ENCODE peak calls at places on chromosome 11, in six cellular contexts. D, F, O, Y, V and H are unnamed samples. For H3K36me3, the result is how much of the 10 kb centered on the place peaks cover.

GRCh38 chr11:102187416-102188125 is 77.3 kb downstream of the YAP1 start:
- DNase-seq in O (no peak), Y (no peak), F (peak), D (no peak), V (no peak), H (no peak)

GRCh38 chr11:117978982-117979381 is 7.2 kb upstream of the IL10RA start:
- DNase-seq in F (no peak), Y (no peak), V (no peak), D (no peak), O (no peak), H (no peak)

GRCh38 chr11:125569913-125570621 is 790 bp downstream of the EI24 start:
- DNase-seq in V (no peak), D (peak), Y (no peak), F (peak), O (no peak), H (no peak)

GRCh38 chr11:134025086-134025437 is 43.8 kb upstream of the JAM3 start:
- DNase-seq in V (no peak), Y (no peak), D (no peak), F (no peak), O (no peak), H (no peak)

GRCh38 chr11:118171274-118172062 is 5.0 kb downstream of the SCN2B start:
- DNase-seq in Y (peak), V (peak), O (no peak), F (peak), D (peak), H (no peak)

GRCh38 chr11:96311120-96311568 is 31.9 kb downstream of the MAML2 start:
- DNase-seq in O (no peak), F (peak), D (peak), V (no peak), Y (no peak), H (no peak)

GRCh38 chr11:13691296-13691899 is 22.9 kb downstream of the FAR1 start:
- DNase-seq in V (no peak), D (no peak), Y (no peak), O (no peak), F (no peak), H (no peak)

GRCh38 chr11:9172394-9172793 is 81.0 kb upstream of the SCUBE2 start:
- DNase-seq in Y (no peak), F (no peak), O (no peak), V (no peak), D (no peak), H (no peak)

GRCh38 chr11:47413908-47414684 is 5.7 kb downstream of the SLC39A13 start:
- DNase-seq in V (peak), Y (no peak), D (no peak), O (no peak), F (peak), H (no peak)

GRCh38 chr11:84720706-84721402 is 906.3 kb downstream of the DLG2 start:
- DNase-seq in F (no peak), V (peak), O (no peak), D (peak), Y (peak), H (no peak)

GRCh38 chr11:120214581-120214980 is 3.7 kb downstream of the OAF start:
- DNase-seq in F (no peak), D (no peak), V (no peak), O (no peak), Y (no peak), H (no peak)

GRCh38 chr11:64990222-64990918 is 6.4 kb downstream of the BATF2 start:
- DNase-seq in V (no peak), F (no peak), Y (no peak), O (no peak), D (peak), H (no peak)

GRCh38 chr11:441418-442274 is at the start of gene ANO9:
- DNase-seq in F (no peak), O (no peak), Y (peak), D (peak), V (peak), H (peak)

GRCh38 chr11:9765320-9766101 is 101.6 kb downstream of the SWAP70 start:
- DNase-seq in V (no peak), O (no peak), F (peak), D (peak), Y (peak), H (no peak)

GRCh38 chr11:17352925-17353227 is 1.3 kb downstream of the NCR3LG1 start:
- DNase-seq in Y (peak), D (no peak), F (peak), O (no peak), V (peak), H (peak)

GRCh38 chr11:61840371-61840770 is 12.3 kb downstream of the FADS2 start:
- DNase-seq in O (no peak), D (no peak), V (no peak), F (no peak), Y (no peak), H (no peak)
- H3K36me3 ChIP-seq in O (under half), D (under half), V (under half), F (under half), Y (under half), H (under half)

GRCh38 chr11:93733474-93733873 is 7.8 kb downstream of the TAF1D start:
- DNase-seq in O (no peak), D (no peak), F (no peak), Y (no peak), V (no peak), H (no peak)

GRCh38 chr11:93737904-93738612 is 3.2 kb downstream of the TAF1D start:
- DNase-seq in D (no peak), O (no peak), Y (no peak), F (peak), V (no peak), H (no peak)

GRCh38 chr11:93734427-93735222 is 6.7 kb downstream of the TAF1D start:
- DNase-seq in F (no peak), D (no peak), V (no peak), O (no peak), Y (no peak), H (no peak)

GRCh38 chr11:93736129-93736528 is 5.2 kb downstream of the TAF1D start:
- DNase-seq in F (peak), O (no peak), Y (no peak), V (no peak), D (no peak), H (no peak)

GRCh38 chr11:93735627-93736026 is 5.7 kb downstream of the TAF1D start:
- DNase-seq in O (no peak), Y (no peak), V (no peak), D (no peak), F (no peak), H (no peak)
- H3K4me3 ChIP-seq in O (no peak), Y (peak), V (no peak), D (no peak), F (no peak), H (no peak)

GRCh38 chr11:79794484-79795393 is 353.9 kb upstream of the TENM4 start:
- DNase-seq in F (no peak), D (no peak), O (no peak), V (no peak), Y (no peak), H (no peak)
- H3K36me3 ChIP-seq in F (under half), D (under half), O (under half), V (under half), Y (under half), H (under half)

GRCh38 chr11:123798513-123799252 is 7.5 kb downstream of the OR6M1 start:
- DNase-seq in V (no peak), Y (no peak), F (no peak), O (no peak), D (no peak), H (no peak)
- H3K4me3 ChIP-seq in V (no peak), Y (no peak), F (no peak), O (no peak), D (no peak), H (no peak)

GRCh38 chr11:94868468-94868867 is 100.3 kb downstream of the AMOTL1 start:
- DNase-seq in D (no peak), F (no peak), O (no peak), V (no peak), Y (no peak), H (no peak)
- H3K36me3 ChIP-seq in D (under half), F (half or more), O (under half), V (half or more), Y (under half), H (under half)

GRCh38 chr11:57648791-57649735 is 649 bp downstream of the YPEL4 start:
- DNase-seq in D (peak), V (no peak), Y (peak), F (no peak), O (no peak), H (no peak)
- H3K4me3 ChIP-seq in D (no peak), V (peak), Y (peak), F (peak), O (peak), H (no peak)

GRCh38 chr11:66264893-66265292 is 3.5 kb upstream of the RAB1B start:
- DNase-seq in F (no peak), D (no peak), V (no peak), Y (peak), O (no peak), H (no peak)
- H3K36me3 ChIP-seq in F (under half), D (under half), V (under half), Y (under half), O (under half), H (under half)

DNA sequence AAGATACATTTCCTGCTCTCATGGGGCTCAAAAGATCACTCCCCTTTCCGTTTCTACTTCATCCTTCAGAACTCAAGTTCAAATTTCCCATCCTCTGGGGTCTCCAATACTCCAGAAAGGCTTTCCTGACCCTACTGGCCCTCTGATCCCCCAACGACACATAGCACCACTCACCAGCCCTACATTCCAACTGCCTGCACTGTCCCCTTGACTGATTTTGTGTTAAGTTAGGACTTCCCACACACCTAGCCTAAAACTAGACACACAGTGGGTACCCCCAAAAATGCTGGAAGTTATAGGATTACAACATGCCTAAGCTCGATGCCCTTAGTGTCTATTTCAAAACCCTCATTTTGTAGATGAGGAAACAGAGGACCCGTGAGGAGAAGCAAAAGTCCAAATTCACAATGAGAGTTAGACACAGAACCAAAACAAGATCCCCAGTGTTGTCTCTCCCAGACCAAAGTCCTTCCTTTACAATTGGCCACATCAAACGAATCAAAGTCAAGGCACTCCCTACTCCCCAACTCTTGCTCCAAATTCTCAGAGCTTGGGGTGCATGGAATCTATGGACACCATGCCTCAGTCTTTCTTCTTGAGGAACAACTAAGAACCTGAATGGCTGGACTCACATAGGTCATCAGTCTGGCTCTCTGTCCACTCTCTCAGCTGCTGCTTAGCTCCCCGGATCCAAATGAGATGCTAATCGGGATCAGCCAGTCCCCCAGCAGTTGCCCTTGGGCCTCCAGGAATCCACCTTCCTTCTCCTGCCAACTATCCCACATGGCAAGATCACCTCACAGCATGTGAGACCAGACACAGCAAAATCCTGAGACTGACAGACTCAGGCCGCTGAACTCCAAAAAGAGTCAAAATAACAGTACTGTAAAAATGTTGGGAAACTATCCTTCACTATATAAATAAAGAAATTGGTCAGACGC is 1.7 kb downstream of the CLPB start:
- DNase-seq in O (no peak), D (no peak), Y (no peak), V (no peak), F (no peak), H (no peak)
- H3K4me3 ChIP-seq in O (no peak), D (no peak), Y (no peak), V (no peak), F (no peak), H (no peak)

DNA sequence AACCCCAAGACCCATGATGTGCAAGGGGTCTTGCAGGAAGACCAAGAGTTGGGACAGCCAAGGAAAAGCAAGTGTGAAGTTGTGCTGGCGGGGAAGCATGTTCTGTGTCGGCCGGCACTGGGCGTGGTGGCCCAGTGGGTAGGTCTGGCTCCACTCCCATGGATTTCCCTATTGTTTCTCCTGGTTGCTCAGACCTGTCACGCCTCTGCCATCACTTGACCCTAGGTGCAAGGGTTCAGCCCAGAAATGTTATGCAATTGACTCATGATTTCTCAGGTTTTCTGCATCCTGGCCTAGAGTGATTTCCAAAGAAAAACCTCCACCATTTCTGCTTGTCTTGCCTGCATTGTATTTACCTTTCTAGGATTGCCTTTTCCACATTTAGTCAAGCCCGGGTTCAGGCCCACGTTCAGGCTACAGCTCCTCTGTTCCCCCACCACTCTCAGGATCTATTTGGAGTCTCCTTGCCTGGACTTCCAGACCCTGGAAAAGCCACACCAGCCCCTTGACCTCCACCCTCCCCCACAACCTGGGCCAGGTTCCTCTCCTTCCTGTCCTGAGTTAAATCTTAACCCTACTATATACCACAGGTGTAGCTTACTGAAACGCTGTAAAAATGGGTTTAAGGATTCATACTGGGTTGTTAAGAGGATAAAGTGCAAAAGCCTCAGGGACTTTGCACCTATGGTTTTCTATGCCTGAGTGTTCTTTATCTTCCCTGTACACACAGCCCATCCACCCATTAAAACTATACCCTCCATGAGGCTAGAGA is 17.5 kb upstream of the FOLR1 start:
- DNase-seq in O (no peak), D (no peak), F (no peak), Y (no peak), V (no peak), H (no peak)
- H3K36me3 ChIP-seq in O (under half), D (under half), F (under half), Y (under half), V (under half), H (under half)

DNA sequence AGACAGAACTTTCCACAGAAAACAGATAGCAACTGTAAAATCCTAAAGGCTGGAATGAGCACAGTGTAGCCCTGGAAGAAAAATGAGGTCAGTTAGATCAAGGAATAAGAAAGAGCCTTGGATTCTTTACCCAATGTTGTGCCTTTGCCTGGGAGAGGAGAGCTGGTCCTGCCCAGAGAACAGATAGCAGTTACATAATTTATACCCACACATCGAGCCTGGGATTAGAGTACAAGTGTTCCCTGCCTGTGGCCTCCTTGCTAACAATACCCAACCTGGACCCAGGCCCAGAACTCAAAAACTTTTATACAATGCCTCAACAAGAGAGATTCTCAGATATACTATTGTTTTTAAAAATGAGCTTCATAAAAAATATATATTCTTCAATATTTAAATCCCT is 1998.4 kb downstream of the LRRC4C start:
- DNase-seq in F (no peak), D (no peak), Y (no peak), V (no peak), O (no peak), H (no peak)
- H3K4me3 ChIP-seq in F (no peak), D (no peak), Y (no peak), V (no peak), O (no peak), H (no peak)